ENCODE peak calls at places on chromosomes 11 and 22, in ten cellular contexts. One of them, this sample, is unnamed.
A peak's percentile ranks its signal among the peaks of the same experiment; 100 is the strongest.

GRCh38 chr22:38967451-38968450 is 10.3 kb downstream of the APOBEC3A start:
- DNase-seq in BE2C: no peak
- DNase-seq in activated CD8-positive, alpha-beta memory T cell treated with anti-CD3 and anti-CD28 coated beads for 1 hour: no peak
- DNase-seq in nephron progenitor cell: no peak
- DNase-seq in myocyte: no peak
- DNase-seq in type B pancreatic cell: no peak
- DNase-seq in activated CD8-positive, alpha-beta T cell treated with anti-CD3 and anti-CD28 coated beads, Interleukin-2, amount 10 ng/mL, durations not matched to agents 7 days and 5 days: no peak
- DNase-seq in left colon: peak; percentile 66
- DNase-seq in COLO829: no peak
- DNase-seq in stimulated activated CD4-positive, alpha-beta T cell treated with anti-CD3 and anti-CD28 coated beads, TNF-alpha, amount 100 ng/mL, for 4 hours: no peak
- DNase-seq in this sample: no peak

GRCh38 chr11:14022821-14023220 is 60.3 kb downstream of the SPON1 start:
- DNase-seq in activated CD8-positive, alpha-beta T cell treated with anti-CD3 and anti-CD28 coated beads, Interleukin-2, amount 10 ng/mL, durations not matched to agents 7 days and 5 days: no peak
- DNase-seq in left colon: no peak
- DNase-seq in activated CD8-positive, alpha-beta memory T cell treated with anti-CD3 and anti-CD28 coated beads for 1 hour: no peak
- DNase-seq in type B pancreatic cell: no peak
- DNase-seq in nephron progenitor cell: no peak
- DNase-seq in COLO829: no peak
- DNase-seq in BE2C: no peak
- DNase-seq in myocyte: no peak
- DNase-seq in stimulated activated CD4-positive, alpha-beta T cell treated with anti-CD3 and anti-CD28 coated beads, TNF-alpha, amount 100 ng/mL, for 4 hours: no peak
- DNase-seq in this sample: no peak

GRCh38 chr11:82937554-82937953 is 36.0 kb downstream of the DDIAS start:
- DNase-seq in nephron progenitor cell: no peak
- DNase-seq in stimulated activated CD4-positive, alpha-beta T cell treated with anti-CD3 and anti-CD28 coated beads, TNF-alpha, amount 100 ng/mL, for 4 hours: no peak
- DNase-seq in myocyte: peak; percentile 44
- DNase-seq in activated CD8-positive, alpha-beta memory T cell treated with anti-CD3 and anti-CD28 coated beads for 1 hour: no peak
- DNase-seq in left colon: no peak
- DNase-seq in COLO829: no peak
- DNase-seq in activated CD8-positive, alpha-beta T cell treated with anti-CD3 and anti-CD28 coated beads, Interleukin-2, amount 10 ng/mL, durations not matched to agents 7 days and 5 days: no peak
- DNase-seq in BE2C: no peak
- DNase-seq in type B pancreatic cell: no peak
- DNase-seq in this sample: no peak

GRCh38 chr11:87331273-87331672 is 293.5 kb downstream of the TMEM135 start:
- DNase-seq in left colon: no peak
- DNase-seq in nephron progenitor cell: no peak
- DNase-seq in type B pancreatic cell: no peak
- DNase-seq in COLO829: no peak
- DNase-seq in myocyte: no peak
- DNase-seq in activated CD8-positive, alpha-beta memory T cell treated with anti-CD3 and anti-CD28 coated beads for 1 hour: no peak
- DNase-seq in BE2C: no peak
- DNase-seq in stimulated activated CD4-positive, alpha-beta T cell treated with anti-CD3 and anti-CD28 coated beads, TNF-alpha, amount 100 ng/mL, for 4 hours: no peak
- DNase-seq in activated CD8-positive, alpha-beta T cell treated with anti-CD3 and anti-CD28 coated beads, Interleukin-2, amount 10 ng/mL, durations not matched to agents 7 days and 5 days: no peak
- DNase-seq in this sample: no peak

GRCh38 chr22:30872282-30873041 is 96.1 kb downstream of the MORC2 start:
- DNase-seq in activated CD8-positive, alpha-beta memory T cell treated with anti-CD3 and anti-CD28 coated beads for 1 hour: no peak
- DNase-seq in COLO829: peak; percentile 50
- DNase-seq in myocyte: no peak
- DNase-seq in type B pancreatic cell: peak; percentile 55
- DNase-seq in activated CD8-positive, alpha-beta T cell treated with anti-CD3 and anti-CD28 coated beads, Interleukin-2, amount 10 ng/mL, durations not matched to agents 7 days and 5 days: no peak
- DNase-seq in stimulated activated CD4-positive, alpha-beta T cell treated with anti-CD3 and anti-CD28 coated beads, TNF-alpha, amount 100 ng/mL, for 4 hours: no peak
- DNase-seq in left colon: peak; percentile 11
- DNase-seq in BE2C: peak; percentile 9
- DNase-seq in nephron progenitor cell: no peak
- DNase-seq in this sample: peak; percentile 19

GRCh38 chr11:4048340-4048739 is 46.3 kb upstream of the RRM1 start:
- DNase-seq in stimulated activated CD4-positive, alpha-beta T cell treated with anti-CD3 and anti-CD28 coated beads, TNF-alpha, amount 100 ng/mL, for 4 hours: no peak
- DNase-seq in nephron progenitor cell: no peak
- DNase-seq in activated CD8-positive, alpha-beta memory T cell treated with anti-CD3 and anti-CD28 coated beads for 1 hour: no peak
- DNase-seq in myocyte: no peak
- DNase-seq in BE2C: no peak
- DNase-seq in type B pancreatic cell: no peak
- DNase-seq in activated CD8-positive, alpha-beta T cell treated with anti-CD3 and anti-CD28 coated beads, Interleukin-2, amount 10 ng/mL, durations not matched to agents 7 days and 5 days: no peak
- DNase-seq in left colon: no peak
- DNase-seq in COLO829: peak; percentile 62
- DNase-seq in this sample: no peak

GRCh38 chr11:88553204-88553603 is 215.7 kb upstream of the CTSC start:
- DNase-seq in nephron progenitor cell: no peak
- DNase-seq in activated CD8-positive, alpha-beta T cell treated with anti-CD3 and anti-CD28 coated beads, Interleukin-2, amount 10 ng/mL, durations not matched to agents 7 days and 5 days: no peak
- DNase-seq in left colon: no peak
- DNase-seq in activated CD8-positive, alpha-beta memory T cell treated with anti-CD3 and anti-CD28 coated beads for 1 hour: no peak
- DNase-seq in myocyte: no peak
- DNase-seq in BE2C: no peak
- DNase-seq in type B pancreatic cell: no peak
- DNase-seq in COLO829: no peak
- DNase-seq in stimulated activated CD4-positive, alpha-beta T cell treated with anti-CD3 and anti-CD28 coated beads, TNF-alpha, amount 100 ng/mL, for 4 hours: no peak
- DNase-seq in this sample: no peak

GRCh38 chr11:96033569-96033968 is 109.7 kb upstream of the MTMR2 start:
- DNase-seq in left colon: no peak
- DNase-seq in activated CD8-positive, alpha-beta T cell treated with anti-CD3 and anti-CD28 coated beads, Interleukin-2, amount 10 ng/mL, durations not matched to agents 7 days and 5 days: no peak
- DNase-seq in activated CD8-positive, alpha-beta memory T cell treated with anti-CD3 and anti-CD28 coated beads for 1 hour: no peak
- DNase-seq in nephron progenitor cell: no peak
- DNase-seq in type B pancreatic cell: no peak
- DNase-seq in COLO829: no peak
- DNase-seq in BE2C: no peak
- DNase-seq in stimulated activated CD4-positive, alpha-beta T cell treated with anti-CD3 and anti-CD28 coated beads, TNF-alpha, amount 100 ng/mL, for 4 hours: no peak
- DNase-seq in myocyte: no peak
- DNase-seq in this sample: no peak

GRCh38 chr11:19988598-19988997 is 171.7 kb downstream of the DBX1 start:
- DNase-seq in BE2C: no peak
- DNase-seq in activated CD8-positive, alpha-beta memory T cell treated with anti-CD3 and anti-CD28 coated beads for 1 hour: no peak
- DNase-seq in nephron progenitor cell: no peak
- DNase-seq in activated CD8-positive, alpha-beta T cell treated with anti-CD3 and anti-CD28 coated beads, Interleukin-2, amount 10 ng/mL, durations not matched to agents 7 days and 5 days: no peak
- DNase-seq in COLO829: no peak
- DNase-seq in left colon: no peak
- DNase-seq in stimulated activated CD4-positive, alpha-beta T cell treated with anti-CD3 and anti-CD28 coated beads, TNF-alpha, amount 100 ng/mL, for 4 hours: no peak
- DNase-seq in myocyte: peak; percentile 58
- DNase-seq in type B pancreatic cell: no peak
- DNase-seq in this sample: no peak

This sample was measured in glutamatergic neuron.